ENCODE peak calls at places on chromosomes 2 and 18, in six cellular contexts. L is activated CD4-positive, alpha-beta T cell treated with anti-CD3 and anti-CD28 coated beads for 36 hours; J is ELR; A is BJ; K is activated CD8-positive, alpha-beta memory T cell treated with anti-CD3 and anti-CD28 coated beads, Interleukin-2, amount 50 U/mL, for 48 hours; Z is RCC 7860. M is an unnamed sample.

GRCh38 chr2:95374916-95375471 is 27.5 kb upstream of the FAHD2A start:
- DNase-seq in L (no peak), J (peak; percentile 19), A (no peak), K (peak; percentile 44), Z (no peak), M (peak; percentile 3)

GRCh38 chr2:150389487-150389886 is 98.0 kb downstream of the RND3 start:
- DNase-seq in L (no peak), J (no peak), A (peak; percentile 48), K (no peak), Z (no peak), M (no peak)

GRCh38 chr2:199364153-199364552 is 93.6 kb downstream of the SATB2 start:
- DNase-seq in L (no peak), J (no peak), A (no peak), K (no peak), Z (no peak), M (no peak)

GRCh38 chr2:240139011-240139441 is 1.4 kb downstream of the OTOS start:
- DNase-seq in L (no peak), J (no peak), A (no peak), K (peak; percentile 47), Z (no peak), M (no peak)

GRCh38 chr2:3470856-3471737 is 48.2 kb downstream of the ADI1 start:
- DNase-seq in L (no peak), J (no peak), A (no peak), K (no peak), Z (no peak), M (no peak)

GRCh38 chr18:12028040-12028628 is 46.8 kb downstream of the IMPA2 start:
- DNase-seq in L (no peak), J (no peak), A (no peak), K (no peak), Z (no peak), M (no peak)

GRCh38 chr2:74507926-74508520 is 528 bp upstream of the PCGF1 start:
- DNase-seq in L (peak; percentile 51), J (peak; percentile 64), A (no peak), K (no peak), Z (no peak), M (no peak)

GRCh38 chr2:51410351-51410750 is 378.4 kb upstream of the NRXN1 start:
- DNase-seq in L (no peak), J (no peak), A (no peak), K (no peak), Z (no peak), M (no peak)

GRCh38 chr2:18209934-18210639 is 331.6 kb downstream of the KCNS3 start:
- DNase-seq in L (no peak), J (peak; percentile 25), A (peak; percentile 10), K (no peak), Z (no peak), M (peak; percentile 74)

GRCh38 chr18:23306842-23307241 is 146.2 kb upstream of the RIOK3 start:
- DNase-seq in L (no peak), J (no peak), A (no peak), K (peak; percentile 49), Z (no peak), M (no peak)

GRCh38 chr18:74183110-74183509 is 34.8 kb downstream of the TIMM21 start:
- DNase-seq in L (no peak), J (no peak), A (no peak), K (no peak), Z (no peak), M (no peak)